ENCODE peak calls at places on chromosome 21, in eight cellular contexts. V is NCI-H748 treated with DMSO at 0.1 percent for 48 hours, B is left ventricle myocardium superior, U is NCI-H446 treated with DMSO at 0.1 percent for 48 hours, R is NCI-H146, N is lower lobe of right lung, L is SHP77, D is T-cell. T is an unnamed sample.

GRCh38 chr21:41932576-41933258 is 21.1 kb downstream of the C2CD2 start:
- DNase-seq in N (peak; percentile 54), U (no peak), D (no peak), V (no peak), B (peak; percentile 69), L (no peak), R (no peak), T (no peak)

GRCh38 chr21:9008636-9009035 is 1512.7 kb upstream of the TPTE start:
- DNase-seq in R (no peak), V (no peak), N (no peak), B (no peak), L (no peak), U (no peak), D (no peak), T (no peak)

GRCh38 chr21:29072873-29073221 is 601 bp downstream of the CCT8 start:
- DNase-seq in V (no peak), B (no peak), U (no peak), L (no peak), N (no peak), D (no peak), R (peak; percentile 11), T (no peak)

GRCh38 chr21:45051580-45052434 is 22.6 kb upstream of the ADARB1 start:
- DNase-seq in N (no peak), V (no peak), L (no peak), R (no peak), D (no peak), B (no peak), U (no peak), T (no peak)

GRCh38 chr21:38982096-38982495 is 176.4 kb downstream of the ETS2 start:
- DNase-seq in N (no peak), B (no peak), U (no peak), R (no peak), D (no peak), V (no peak), L (no peak), T (no peak)

GRCh38 chr21:44872568-44873355 is 728 bp downstream of the PTTG1IP start:
- DNase-seq in B (peak; percentile 58), U (no peak), D (no peak), N (peak; percentile 71), V (no peak), R (peak; percentile 36), L (no peak), T (no peak)

GRCh38 chr21:41833138-41834115 is 45.7 kb downstream of the PRDM15 start:
- DNase-seq in D (no peak), U (no peak), V (no peak), N (no peak), L (no peak), B (no peak), R (no peak), T (no peak)

GRCh38 chr21:42670884-42671283 is 17.5 kb downstream of the PDE9A start:
- DNase-seq in L (no peak), D (no peak), U (no peak), N (no peak), B (no peak), R (peak; percentile 10), V (no peak), T (no peak)

GRCh38 chr21:36155603-36156338 is 853 bp upstream of the DOP1B start:
- DNase-seq in V (no peak), N (peak; percentile 86), R (peak; percentile 60), L (no peak), U (no peak), B (peak; percentile 43), D (no peak), T (no peak)

GRCh38 chr21:45288441-45288841 is 746 bp upstream of the POFUT2 start:
- DNase-seq in L (no peak), V (no peak), R (no peak), N (no peak), U (no peak), B (no peak), D (no peak), T (no peak)

GRCh38 chr21:41779659-41780058 is 12.8 kb upstream of the RIPK4 start:
- DNase-seq in D (no peak), B (no peak), R (peak; percentile 68), V (peak; percentile 8), N (no peak), U (no peak), L (peak; percentile 15), T (no peak)

GRCh38 chr21:34263629-34264028 is 100.2 kb upstream of the KCNE2 start:
- DNase-seq in L (no peak), V (no peak), U (no peak), B (no peak), N (no peak), R (no peak), D (no peak), T (no peak)

GRCh38 chr21:38333290-38334272 is 76.8 kb downstream of the KCNJ15 start:
- DNase-seq in N (no peak), R (no peak), U (peak; percentile 56), V (no peak), B (peak; percentile 70), L (no peak), D (no peak), T (no peak)

GRCh38 chr21:29697555-29698193 is 242.1 kb downstream of the GRIK1 start:
- DNase-seq in L (no peak), D (no peak), U (no peak), V (no peak), B (no peak), R (no peak), N (no peak), T (no peak)

GRCh38 chr21:31711326-31711725 is 20.6 kb downstream of the SCAF4 start:
- DNase-seq in D (no peak), L (no peak), N (no peak), R (no peak), B (no peak), V (no peak), U (no peak), T (no peak)

GRCh38 chr21:43012596-43012995 is 38.2 kb downstream of the PKNOX1 start:
- DNase-seq in V (no peak), N (no peak), R (no peak), D (no peak), L (no peak), U (no peak), B (no peak), T (no peak)

GRCh38 chr21:36035381-36035791 is 24.9 kb downstream of the SETD4 start:
- DNase-seq in R (no peak), U (no peak), V (no peak), D (no peak), L (no peak), N (no peak), B (peak; percentile 47), T (no peak)

GRCh38 chr21:33901421-33902288 is 13.9 kb downstream of the ATP5PO start:
- DNase-seq in B (no peak), N (no peak), R (peak; percentile 33), V (no peak), U (peak; percentile 26), D (no peak), L (peak; percentile 60), T (no peak)

GRCh38 chr21:46237474-46237873 is 8.9 kb upstream of the LSS start:
- DNase-seq in L (no peak), N (no peak), V (no peak), U (no peak), D (no peak), B (no peak), R (no peak), T (no peak)

GRCh38 chr21:41242238-41242829 is 74.3 kb upstream of the FAM3B start:
- DNase-seq in L (no peak), B (no peak), D (no peak), V (no peak), N (no peak), U (no peak), R (no peak), T (no peak)

GRCh38 chr21:41926068-41926806 is 27.6 kb downstream of the C2CD2 start:
- DNase-seq in U (no peak), R (no peak), L (no peak), V (no peak), N (no peak), B (no peak), D (peak; percentile 10), T (peak; percentile 59)

GRCh38 chr21:33789697-33790096 is 125.9 kb downstream of the ATP5PO start:
- DNase-seq in D (no peak), B (no peak), R (no peak), L (no peak), N (no peak), V (no peak), U (peak; percentile 20), T (no peak)

GRCh38 chr21:33967086-33967571 is 51.5 kb upstream of the ATP5PO start:
- DNase-seq in U (no peak), L (no peak), R (no peak), D (no peak), V (no peak), B (no peak), N (no peak), T (no peak)

GRCh38 chr21:14361958-14362357 is 21.0 kb downstream of the HSPA13 start:
- DNase-seq in N (no peak), B (no peak), U (no peak), V (no peak), D (no peak), L (no peak), R (no peak), T (no peak)

GRCh38 chr21:45112371-45112770 is 38.0 kb downstream of the ADARB1 start:
- DNase-seq in L (no peak), U (no peak), R (no peak), B (no peak), D (no peak), N (no peak), V (no peak), T (no peak)

GRCh38 chr21:33007747-33008146 is 18.0 kb upstream of the OLIG2 start:
- DNase-seq in B (no peak), D (no peak), U (no peak), N (no peak), L (no peak), V (no peak), R (no peak), T (no peak)

GRCh38 chr21:45417951-45418300 is 13.0 kb downstream of the COL18A1 start:
- DNase-seq in U (no peak), R (no peak), N (peak; percentile 35), L (no peak), V (no peak), B (peak; percentile 28), D (no peak), T (no peak)